ENCODE peak calls at places on chromosome 6, in four cellular contexts. K is cardiac fibroblast, H is RWPE1, Z is bronchial epithelial cell. Q is an unnamed sample.

GRCh38 chr6:168674595-168674994 is 233.6 kb downstream of the SMOC2 start:
- DNase-seq in Z (no peak), K (no peak), H (no peak), Q (no peak)

GRCh38 chr6:139979021-139979721 is 604.7 kb upstream of the CITED2 start:
- DNase-seq in Z (no peak), K (no peak), H (no peak), Q (no peak)

GRCh38 chr6:52507557-52508260 is 69.2 kb downstream of the TRAM2 start:
- DNase-seq in H (no peak), K (peak), Z (peak), Q (no peak)

GRCh38 chr6:148324297-148325007 is 18.2 kb upstream of the SASH1 start:
- DNase-seq in K (peak), H (no peak), Z (no peak), Q (no peak)

GRCh38 chr6:136526196-136526930 is 23.9 kb downstream of the MAP7 start:
- DNase-seq in K (peak), Z (peak), H (no peak), Q (no peak)

GRCh38 chr6:78561015-78561414 is 306.3 kb upstream of the IRAK1BP1 start:
- DNase-seq in K (peak), Z (peak), H (no peak), Q (no peak)

GRCh38 chr6:69933239-69933638 is 66.9 kb downstream of the COL19A1 start:
- DNase-seq in K (peak), H (no peak), Z (peak), Q (no peak)

GRCh38 chr6:80338201-80338836 is 231.8 kb downstream of the BCKDHB start:
- DNase-seq in H (peak), K (peak), Z (peak), Q (peak)

DNA sequence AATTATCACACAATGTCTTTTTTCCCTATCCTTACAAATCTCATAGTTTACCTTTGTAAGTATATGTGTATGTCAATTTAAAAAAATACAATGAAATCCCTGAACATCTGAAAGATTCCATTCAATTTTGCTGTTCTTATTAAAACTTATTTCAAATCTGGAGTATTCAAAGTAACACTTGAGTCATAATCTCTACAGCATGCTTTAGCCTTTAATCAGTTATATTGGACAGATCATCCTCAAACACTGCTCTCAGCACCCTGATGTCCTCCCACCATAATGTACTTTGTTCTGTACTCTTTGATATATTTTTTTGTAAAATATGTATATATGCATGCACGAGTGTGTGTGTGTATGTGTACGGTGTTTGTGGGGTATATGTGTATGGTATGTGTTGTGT is 83.0 kb upstream of the RPS6KA2 start:
- DNase-seq in Z (no peak), H (no peak), K (peak), Q (no peak)
- TF ChIP-seq CTCF in Z (no peak), H (no peak), K (no peak), Q (no peak)

GRCh38 chr6:132780770-132781371 is 17.6 kb downstream of the SLC18B1 start:
- DNase-seq in H (peak), Z (peak), K (peak), Q (no peak)
- TF ChIP-seq CTCF in H (no peak), Z (peak), K (peak), Q (peak)

DNA sequence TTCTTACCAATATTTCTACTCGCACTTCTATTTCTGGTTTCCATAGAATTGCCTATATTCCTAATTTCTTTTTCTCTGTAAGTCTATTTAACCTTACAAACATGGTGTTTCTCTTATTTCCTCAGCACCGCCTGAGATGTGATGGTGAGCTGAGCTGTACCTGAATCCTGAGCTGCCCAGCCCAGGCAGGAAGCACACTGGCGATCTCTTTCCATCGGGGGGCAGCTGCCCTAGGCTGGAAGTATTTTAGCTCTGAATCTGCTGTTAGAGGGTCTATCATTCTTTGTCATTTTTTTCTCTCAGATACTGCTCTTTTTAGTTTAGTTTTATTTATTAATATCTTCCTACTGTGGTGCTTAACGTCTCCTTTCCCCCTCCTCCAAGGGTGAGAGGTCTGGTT is 173.4 kb upstream of the SLC35B3 start:
- DNase-seq in K (no peak), H (no peak), Z (no peak), Q (no peak)
- TF ChIP-seq CTCF in K (no peak), H (no peak), Z (no peak), Q (no peak)

GRCh38 chr6:217048-217659 is 75.1 kb upstream of the DUSP22 start:
- DNase-seq in K (no peak), Z (no peak), H (no peak), Q (peak)
- TF ChIP-seq CTCF in K (peak), Z (peak), H (peak), Q (peak)

GRCh38 chr6:43773050-43773956 is 3.3 kb downstream of the VEGFA start:
- DNase-seq in K (peak), H (peak), Z (peak), Q (peak)
- TF ChIP-seq CTCF in K (peak), H (peak), Z (peak), Q (peak)

GRCh38 chr6:131041814-131042213 is 21.2 kb downstream of the EPB41L2 start:
- DNase-seq in H (no peak), K (no peak), Z (no peak), Q (no peak)

GRCh38 chr6:131038612-131039344 is 24.3 kb downstream of the EPB41L2 start:
- DNase-seq in Z (no peak), K (peak), H (no peak), Q (no peak)

GRCh38 chr6:131036616-131037015 is 26.4 kb downstream of the EPB41L2 start:
- DNase-seq in H (no peak), Z (no peak), K (no peak), Q (no peak)

GRCh38 chr6:131037194-131037897 is 25.7 kb downstream of the EPB41L2 start:
- DNase-seq in H (no peak), K (no peak), Z (no peak), Q (no peak)

GRCh38 chr6:131039345-131039680 is 23.7 kb downstream of the EPB41L2 start:
- DNase-seq in K (no peak), H (no peak), Z (no peak), Q (no peak)
- TF ChIP-seq CTCF in K (no peak), H (no peak), Z (no peak), Q (no peak)

GRCh38 chr6:2999621-3000455 is at the start of gene NQO2:
- DNase-seq in K (peak), Z (no peak), H (peak), Q (peak)
- TF ChIP-seq CTCF in K (no peak), Z (peak), H (no peak), Q (no peak)

DNA sequence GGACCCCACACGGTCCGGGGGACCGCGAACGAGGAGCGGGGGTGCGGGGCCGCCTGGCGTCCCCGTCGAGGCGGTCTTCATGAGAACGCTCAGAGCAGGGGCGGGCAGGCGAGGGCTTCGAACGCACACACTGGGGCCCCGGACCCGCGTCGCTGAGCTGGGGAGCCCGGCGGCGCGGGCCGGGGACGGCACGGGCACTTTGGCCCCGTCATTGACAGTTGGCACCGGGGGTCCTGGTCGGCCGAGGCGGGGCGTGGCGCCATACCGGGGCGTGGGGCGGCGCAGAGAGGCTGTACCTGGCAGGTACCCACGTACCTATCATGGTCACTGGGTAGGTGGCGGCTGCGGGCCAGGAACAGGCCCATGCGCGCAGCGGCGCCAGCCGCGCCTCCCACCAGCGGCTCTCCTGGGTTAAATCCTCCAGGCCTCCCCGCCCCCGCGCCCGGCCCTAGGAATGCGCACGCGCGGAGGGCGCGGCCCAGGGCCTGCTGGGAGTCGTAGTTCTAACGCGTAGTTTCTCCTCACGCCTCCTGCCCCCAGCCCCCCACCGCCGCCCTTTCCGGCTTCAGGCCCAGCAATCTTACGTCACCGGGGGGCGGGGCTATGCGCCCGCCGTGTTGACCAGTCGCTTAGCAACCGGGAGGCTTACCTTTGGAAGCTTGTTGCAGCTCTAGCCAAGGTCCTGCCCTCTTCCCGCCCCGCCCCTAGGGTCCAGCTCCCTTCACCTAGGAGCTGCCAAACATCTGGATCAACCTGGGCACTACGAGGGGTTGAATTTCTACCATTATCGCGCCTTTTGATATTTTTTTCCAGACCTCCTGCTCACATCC is at the start of the genes PACRG and PRKN:
- DNase-seq in Z (peak), H (peak), K (peak), Q (peak)
- TF ChIP-seq CTCF in Z (no peak), H (no peak), K (no peak), Q (no peak)

GRCh38 chr6:2917801-2918495 is 14.8 kb upstream of the SERPINB9 start:
- DNase-seq in Z (no peak), K (no peak), H (no peak), Q (no peak)

GRCh38 chr6:2915150-2915549 is 12.0 kb upstream of the SERPINB9 start:
- DNase-seq in K (no peak), H (no peak), Z (no peak), Q (no peak)

GRCh38 chr6:2918936-2919335 is 15.8 kb upstream of the SERPINB9 start:
- DNase-seq in K (no peak), Z (no peak), H (no peak), Q (no peak)

GRCh38 chr6:2916354-2916925 is 13.3 kb upstream of the SERPINB9 start:
- DNase-seq in K (no peak), Z (no peak), H (no peak), Q (no peak)

GRCh38 chr6:2917065-2917464 is 14.0 kb upstream of the SERPINB9 start:
- DNase-seq in Z (peak), K (no peak), H (no peak), Q (no peak)
- TF ChIP-seq CTCF in Z (peak), K (peak), H (no peak), Q (no peak)

DNA sequence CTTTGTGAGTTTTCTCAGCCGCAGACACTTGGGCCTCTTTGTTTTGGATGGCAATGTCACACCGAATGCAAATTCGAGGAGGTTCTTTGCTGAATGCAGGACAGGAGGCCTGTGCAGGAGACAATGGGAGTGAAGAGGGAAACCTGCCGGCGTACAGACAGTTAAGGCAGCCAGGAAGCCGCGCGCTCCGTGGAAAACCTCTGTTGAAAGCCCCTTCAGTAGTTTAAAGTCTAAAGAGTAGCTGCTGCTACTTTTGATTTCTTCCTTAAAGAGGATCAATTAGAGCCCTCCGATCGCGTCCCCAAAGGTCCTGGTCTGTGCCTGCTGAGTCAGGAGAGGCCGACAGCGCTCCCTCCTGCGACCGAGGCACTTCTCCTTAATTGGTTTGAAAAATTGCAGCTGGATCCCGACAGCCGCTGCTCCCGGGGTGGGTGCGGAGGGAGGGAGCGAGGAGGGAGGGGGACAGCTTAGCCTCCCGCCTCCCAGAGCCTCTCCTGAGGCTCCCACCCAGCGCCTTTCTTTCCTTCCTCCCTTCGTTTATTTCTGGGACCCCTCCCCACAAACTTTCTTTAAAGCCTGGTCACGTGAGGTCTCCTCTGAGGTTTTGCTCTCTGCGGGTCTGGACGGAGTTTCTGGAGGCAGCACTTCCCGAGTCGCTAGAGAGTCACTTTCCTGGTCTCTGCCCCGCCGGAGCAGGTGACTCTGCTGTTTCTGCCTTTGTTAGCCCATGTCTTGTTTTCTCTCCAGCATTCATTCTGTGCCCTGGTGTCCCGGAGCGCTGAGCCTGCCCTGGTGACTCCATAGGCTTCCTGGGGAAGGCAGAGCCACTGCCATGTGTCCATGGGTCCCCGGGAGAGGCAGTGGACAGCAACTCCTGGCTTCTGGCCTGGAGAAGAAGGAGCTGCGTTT is 22.3 kb upstream of the RPP40 start:
- DNase-seq in H (no peak), K (peak), Z (peak), Q (peak)
- TF ChIP-seq CTCF in H (no peak), K (no peak), Z (peak), Q (no peak)